ENCODE peak calls at places on chromosomes 6 and 20, in six cellular contexts. B is coronary artery; C is NCI-H1105 treated with DMSO at 0.1 percent for 48 hours; U is HFFc6; L is stimulated activated CD4-positive, alpha-beta T cell treated with anti-CD3 and anti-CD28 coated beads, Interleukin-15, amount 100 ng/mL, for 1 hour; Z is NAMALWA. T is an unnamed sample.

GRCh38 chr20:19767070-19767469 is 9.0 kb downstream of the RIN2 start:
- DNase-seq in B (no peak), C (no peak), U (no peak), L (no peak), Z (no peak), T (no peak)

GRCh38 chr6:163263196-163263595 is 151.3 kb upstream of the QKI start:
- DNase-seq in B (no peak), C (no peak), U (no peak), L (no peak), Z (no peak), T (no peak)

GRCh38 chr6:133254552-133255228 is 13.5 kb downstream of the EYA4 start:
- DNase-seq in B (no peak), C (no peak), U (no peak), L (no peak), Z (peak), T (no peak)

GRCh38 chr20:52004720-52005119 is 186.9 kb downstream of the ZFP64 start:
- DNase-seq in B (no peak), C (no peak), U (no peak), L (no peak), Z (no peak), T (no peak)

GRCh38 chr6:13159295-13159694 is 169.0 kb downstream of the TBC1D7 start:
- DNase-seq in B (no peak), C (no peak), U (no peak), L (no peak), Z (no peak), T (no peak)

GRCh38 chr20:11144114-11144513 is 470.3 kb upstream of the JAG1 start:
- DNase-seq in B (no peak), C (no peak), U (peak), L (no peak), Z (no peak), T (no peak)

GRCh38 chr6:17714879-17715860 is 8.4 kb upstream of the NUP153 start:
- DNase-seq in B (no peak), C (no peak), U (peak), L (no peak), Z (no peak), T (peak)

GRCh38 chr20:25604611-25605010 is 19.2 kb downstream of the NANP start:
- DNase-seq in B (no peak), C (no peak), U (no peak), L (no peak), Z (no peak), T (no peak)

GRCh38 chr6:71544028-71544427 is 255.4 kb downstream of the OGFRL1 start:
- DNase-seq in B (no peak), C (no peak), U (peak), L (no peak), Z (no peak), T (no peak)

GRCh38 chr20:58241766-58242465 is 13.5 kb upstream of the ANKRD60 start:
- DNase-seq in B (no peak), C (no peak), U (no peak), L (no peak), Z (no peak), T (no peak)

GRCh38 chr6:32785781-32786533 is 22.6 kb upstream of the HLA-DQB2 start:
- DNase-seq in B (no peak), C (peak), U (peak), L (no peak), Z (peak), T (no peak)

GRCh38 chr6:163759542-163759941 is 345.0 kb downstream of the QKI start:
- DNase-seq in B (no peak), C (no peak), U (peak), L (no peak), Z (no peak), T (peak)

GRCh38 chr20:37758332-37758731 is 64.5 kb downstream of the CTNNBL1 start:
- DNase-seq in B (no peak), C (no peak), U (no peak), L (no peak), Z (no peak), T (no peak)

GRCh38 chr6:54813901-54814300 is 32.7 kb upstream of the FAM83B start:
- DNase-seq in B (no peak), C (peak), U (no peak), L (no peak), Z (no peak), T (no peak)

GRCh38 chr20:62694868-62695267 is 13.8 kb upstream of the NTSR1 start:
- DNase-seq in B (no peak), C (peak), U (no peak), L (no peak), Z (no peak), T (no peak)

GRCh38 chr6:145836767-145837166 is 22.2 kb upstream of the FBXO30 start:
- DNase-seq in B (no peak), C (no peak), U (peak), L (no peak), Z (no peak), T (no peak)

GRCh38 chr6:3868544-3868943 is 19.4 kb downstream of the FAM50B start:
- DNase-seq in B (no peak), C (no peak), U (no peak), L (no peak), Z (no peak), T (no peak)

T was measured in kidney epithelial cell.